ENCODE peak calls at places on chromosomes 16 and 17, in eight cellular contexts. L, Y, O, G, C, D, K and H are unnamed samples.

GRCh38 chr17:17495448-17496188 is 577 bp downstream of the RASD1 start:
- ATAC-seq in L (no peak), Y (peak), O (peak), G (no peak), C (peak), D (peak), K (peak), H (peak)

GRCh38 chr17:78759203-78759968 is 22.7 kb downstream of the CYTH1 start:
- ATAC-seq in L (peak), Y (peak), O (peak), G (peak), C (peak), D (peak), K (no peak), H (peak)

GRCh38 chr17:78472035-78472905 is 93.8 kb downstream of the PGS1 start:
- ATAC-seq in L (no peak), Y (no peak), O (no peak), G (peak), C (no peak), D (no peak), K (no peak), H (no peak)

GRCh38 chr16:71230122-71230845 is at the start of gene HYDIN:
- ATAC-seq in L (no peak), Y (no peak), O (peak), G (no peak), C (peak), D (no peak), K (peak), H (peak)

GRCh38 chr17:1494736-1495253 is 2.3 kb upstream of the MYO1C start:
- ATAC-seq in L (no peak), Y (no peak), O (no peak), G (no peak), C (no peak), D (no peak), K (no peak), H (no peak)

GRCh38 chr16:67436640-67437193 is 5.8 kb downstream of the HSD11B2 start:
- ATAC-seq in L (no peak), Y (no peak), O (no peak), G (no peak), C (no peak), D (no peak), K (no peak), H (no peak)

GRCh38 chr17:46877466-46877865 is 26.1 kb downstream of the WNT9B start:
- ATAC-seq in L (peak), Y (peak), O (no peak), G (no peak), C (no peak), D (peak), K (no peak), H (no peak)

GRCh38 chr16:79970551-79971236 is 370.2 kb upstream of the MAF start:
- ATAC-seq in L (peak), Y (no peak), O (peak), G (no peak), C (no peak), D (peak), K (no peak), H (no peak)

GRCh38 chr16:50259334-50260205 is 6.8 kb upstream of the ADCY7 start:
- ATAC-seq in L (peak), Y (no peak), O (peak), G (no peak), C (no peak), D (peak), K (no peak), H (no peak)

GRCh38 chr16:49631521-49632041 is 224.3 kb downstream of the ZNF423 start:
- ATAC-seq in L (peak), Y (peak), O (peak), G (no peak), C (no peak), D (no peak), K (no peak), H (no peak)

GRCh38 chr16:84013787-84014569 is 28.6 kb downstream of the SLC38A8 start:
- ATAC-seq in L (peak), Y (peak), O (peak), G (peak), C (peak), D (peak), K (peak), H (peak)

GRCh38 chr17:67221062-67221998 is 23.7 kb downstream of the HELZ start:
- ATAC-seq in L (peak), Y (peak), O (peak), G (peak), C (peak), D (peak), K (peak), H (peak)

GRCh38 chr16:22356930-22357634 is 17.3 kb downstream of the CDR2 start:
- ATAC-seq in L (no peak), Y (peak), O (no peak), G (peak), C (peak), D (no peak), K (no peak), H (no peak)

GRCh38 chr17:11986179-11986938 is 10.9 kb downstream of the ZNF18 start:
- ATAC-seq in L (peak), Y (no peak), O (peak), G (no peak), C (no peak), D (peak), K (no peak), H (no peak)

GRCh38 chr17:67759355-67760171 is 41.8 kb downstream of the NOL11 start:
- ATAC-seq in L (peak), Y (no peak), O (peak), G (no peak), C (no peak), D (peak), K (no peak), H (peak)

GRCh38 chr16:81831722-81832126 is 52.6 kb downstream of the PLCG2 start:
- ATAC-seq in L (peak), Y (peak), O (peak), G (peak), C (peak), D (peak), K (peak), H (peak)

GRCh38 chr17:37725601-37726146 is 19.2 kb downstream of the HNF1B start:
- ATAC-seq in L (no peak), Y (no peak), O (no peak), G (no peak), C (no peak), D (no peak), K (peak), H (no peak)

GRCh38 chr16:53636978-53637377 is 66.7 kb downstream of the RPGRIP1L start:
- ATAC-seq in L (no peak), Y (no peak), O (no peak), G (no peak), C (no peak), D (no peak), K (no peak), H (no peak)

GRCh38 chr17:17314501-17315071 is 11.4 kb downstream of the NT5M start:
- ATAC-seq in L (no peak), Y (no peak), O (no peak), G (no peak), C (no peak), D (no peak), K (no peak), H (no peak)

GRCh38 chr16:85750021-85750826 is 672 bp downstream of the C16orf74 start:
- ATAC-seq in L (no peak), Y (peak), O (peak), G (peak), C (no peak), D (peak), K (peak), H (no peak)

GRCh38 chr17:63675607-63676539 is 24.1 kb downstream of the LIMD2 start:
- ATAC-seq in L (peak), Y (no peak), O (peak), G (no peak), C (no peak), D (peak), K (peak), H (peak)